ENCODE peak calls at places on chromosomes 6 and 20, in ten cellular contexts. T is A549; V is cardiac muscle cell; G is Peyer's patch; Q is mammary epithelial cell; R is left ventricle myocardium inferior; X is effector memory CD4-positive, alpha-beta T cell; P is keratinocyte; I is pancreas; E is fibroblast of lung. N is an unnamed sample.

GRCh38 chr20:8375898-8376297 is 243.8 kb downstream of the PLCB1 start:
- DNase-seq in T (no peak), V (no peak), G (no peak), Q (no peak), R (no peak), X (no peak), P (no peak), I (no peak), E (no peak), N (no peak)

GRCh38 chr20:45109634-45110033 is 5.3 kb downstream of the WFDC5 start:
- DNase-seq in T (no peak), V (no peak), G (no peak), Q (no peak), R (no peak), X (no peak), P (no peak), I (no peak), E (no peak), N (no peak)

GRCh38 chr20:19947611-19948264 is 69.4 kb upstream of the NAA20 start:
- DNase-seq in T (no peak), V (no peak), G (no peak), Q (peak), R (no peak), X (no peak), P (no peak), I (peak), E (peak), N (no peak)

GRCh38 chr6:114063956-114064355 is 93.0 kb upstream of the HDAC2 start:
- DNase-seq in T (no peak), V (no peak), G (no peak), Q (no peak), R (no peak), X (no peak), P (no peak), I (no peak), E (no peak), N (no peak)

GRCh38 chr6:97282238-97282725 is 734 bp downstream of the MMS22L start:
- DNase-seq in T (no peak), V (peak), G (peak), Q (no peak), R (no peak), X (no peak), P (no peak), I (no peak), E (peak), N (no peak)

GRCh38 chr6:15527838-15528617 is 134.8 kb downstream of the DTNBP1 start:
- DNase-seq in T (no peak), V (no peak), G (no peak), Q (no peak), R (no peak), X (no peak), P (no peak), I (no peak), E (no peak), N (no peak)

GRCh38 chr6:154247119-154247814 is 109.3 kb downstream of the IPCEF1 start:
- DNase-seq in T (no peak), V (peak), G (peak), Q (no peak), R (no peak), X (peak), P (no peak), I (no peak), E (no peak), N (peak)

GRCh38 chr20:35776513-35777101 is 4.8 kb downstream of the PHF20 start:
- DNase-seq in T (peak), V (no peak), G (peak), Q (peak), R (peak), X (no peak), P (no peak), I (peak), E (peak), N (no peak)

GRCh38 chr6:3419624-3420272 is 37.1 kb downstream of the SLC22A23 start:
- DNase-seq in T (no peak), V (no peak), G (peak), Q (peak), R (no peak), X (no peak), P (no peak), I (no peak), E (peak), N (no peak)

GRCh38 chr6:17057322-17057721 is 44.5 kb upstream of the STMND1 start:
- DNase-seq in T (no peak), V (no peak), G (no peak), Q (peak), R (no peak), X (no peak), P (peak), I (no peak), E (no peak), N (no peak)

GRCh38 chr6:16514249-16514648 is 247.0 kb downstream of the ATXN1 start:
- DNase-seq in T (peak), V (peak), G (no peak), Q (peak), R (no peak), X (no peak), P (no peak), I (no peak), E (peak), N (peak)

GRCh38 chr20:24720957-24721356 is 228.1 kb upstream of the CST7 start:
- DNase-seq in T (no peak), V (no peak), G (no peak), Q (no peak), R (no peak), X (no peak), P (no peak), I (no peak), E (no peak), N (no peak)

GRCh38 chr6:139514819-139515218 is 140.4 kb upstream of the CITED2 start:
- DNase-seq in T (no peak), V (no peak), G (no peak), Q (no peak), R (no peak), X (no peak), P (no peak), I (no peak), E (peak), N (no peak)

GRCh38 chr6:51001399-51001798 is 182.7 kb downstream of the TFAP2B start:
- DNase-seq in T (no peak), V (no peak), G (no peak), Q (no peak), R (no peak), X (no peak), P (no peak), I (no peak), E (no peak), N (no peak)

GRCh38 chr6:33175436-33176069 is 16.7 kb downstream of the COL11A2 start:
- DNase-seq in T (no peak), V (no peak), G (no peak), Q (no peak), R (no peak), X (no peak), P (no peak), I (no peak), E (no peak), N (no peak)

GRCh38 chr20:4776079-4776630 is 54.4 kb downstream of the PRND start:
- DNase-seq in T (no peak), V (no peak), G (no peak), Q (no peak), R (no peak), X (no peak), P (no peak), I (no peak), E (no peak), N (no peak)

GRCh38 chr6:27672113-27672799 is 199.4 kb upstream of the ZNF184 start:
- DNase-seq in T (peak), V (peak), G (no peak), Q (peak), R (no peak), X (no peak), P (peak), I (no peak), E (peak), N (peak)

GRCh38 chr6:27791182-27791939 is 120.8 kb downstream of the OR2B2 start:
- DNase-seq in T (peak), V (peak), G (peak), Q (peak), R (peak), X (no peak), P (no peak), I (peak), E (peak), N (no peak)

GRCh38 chr6:144063246-144063743 is 32.1 kb downstream of the SF3B5 start:
- DNase-seq in T (no peak), V (no peak), G (no peak), Q (no peak), R (no peak), X (peak), P (no peak), I (no peak), E (no peak), N (no peak)

GRCh38 chr6:109332748-109333147 is 49.5 kb downstream of the CD164 start:
- DNase-seq in T (peak), V (no peak), G (peak), Q (no peak), R (no peak), X (no peak), P (no peak), I (no peak), E (no peak), N (no peak)

GRCh38 chr6:72941751-72942150 is 283.5 kb downstream of the KHDC1L start:
- DNase-seq in T (no peak), V (no peak), G (no peak), Q (no peak), R (no peak), X (no peak), P (no peak), I (no peak), E (no peak), N (no peak)

GRCh38 chr20:50758992-50759391 is 27.6 kb downstream of the PARD6B start:
- DNase-seq in T (no peak), V (no peak), G (no peak), Q (no peak), R (no peak), X (no peak), P (no peak), I (no peak), E (no peak), N (no peak)

GRCh38 chr6:85997206-85997605 is 354.5 kb upstream of the SYNCRIP start:
- DNase-seq in T (no peak), V (no peak), G (no peak), Q (no peak), R (no peak), X (no peak), P (no peak), I (no peak), E (no peak), N (no peak)

GRCh38 chr6:53746442-53747103 is 48.2 kb upstream of the LRRC1 start:
- DNase-seq in T (no peak), V (no peak), G (no peak), Q (peak), R (no peak), X (no peak), P (no peak), I (no peak), E (no peak), N (no peak)

GRCh38 chr6:166657531-166657930 is 30.5 kb upstream of the RPS6KA2 start:
- DNase-seq in T (no peak), V (no peak), G (no peak), Q (no peak), R (no peak), X (no peak), P (no peak), I (no peak), E (no peak), N (no peak)

GRCh38 chr6:50816115-50816675 is 2.5 kb upstream of the TFAP2B start:
- DNase-seq in T (peak), V (peak), G (peak), Q (peak), R (peak), X (peak), P (peak), I (peak), E (peak), N (no peak)

GRCh38 chr20:58231678-58232077 is 3.2 kb upstream of the ANKRD60 start:
- DNase-seq in T (peak), V (peak), G (no peak), Q (no peak), R (no peak), X (no peak), P (no peak), I (no peak), E (peak), N (no peak)

GRCh38 chr6:37007340-37008043 is 2.0 kb downstream of the FGD2 start:
- DNase-seq in T (no peak), V (no peak), G (peak), Q (no peak), R (no peak), X (no peak), P (no peak), I (no peak), E (no peak), N (no peak)

GRCh38 chr6:151661928-151662327 is 145.6 kb upstream of the ESR1 start:
- DNase-seq in T (no peak), V (no peak), G (no peak), Q (no peak), R (no peak), X (no peak), P (no peak), I (no peak), E (no peak), N (no peak)

GRCh38 chr6:131636880-131637792 is at the start of gene ENPP3:
- DNase-seq in T (no peak), V (no peak), G (no peak), Q (no peak), R (no peak), X (no peak), P (no peak), I (no peak), E (peak), N (no peak)

GRCh38 chr20:41425180-41425884 is 58.7 kb upstream of the EMILIN3 start:
- DNase-seq in T (no peak), V (no peak), G (no peak), Q (no peak), R (no peak), X (no peak), P (no peak), I (no peak), E (peak), N (no peak)
- H3K27ac ChIP-seq in T (no peak), V (no peak), G (no peak), Q (no peak), R (peak), X (no peak), P (no peak), I (peak), E (no peak), N (no peak)

DNA sequence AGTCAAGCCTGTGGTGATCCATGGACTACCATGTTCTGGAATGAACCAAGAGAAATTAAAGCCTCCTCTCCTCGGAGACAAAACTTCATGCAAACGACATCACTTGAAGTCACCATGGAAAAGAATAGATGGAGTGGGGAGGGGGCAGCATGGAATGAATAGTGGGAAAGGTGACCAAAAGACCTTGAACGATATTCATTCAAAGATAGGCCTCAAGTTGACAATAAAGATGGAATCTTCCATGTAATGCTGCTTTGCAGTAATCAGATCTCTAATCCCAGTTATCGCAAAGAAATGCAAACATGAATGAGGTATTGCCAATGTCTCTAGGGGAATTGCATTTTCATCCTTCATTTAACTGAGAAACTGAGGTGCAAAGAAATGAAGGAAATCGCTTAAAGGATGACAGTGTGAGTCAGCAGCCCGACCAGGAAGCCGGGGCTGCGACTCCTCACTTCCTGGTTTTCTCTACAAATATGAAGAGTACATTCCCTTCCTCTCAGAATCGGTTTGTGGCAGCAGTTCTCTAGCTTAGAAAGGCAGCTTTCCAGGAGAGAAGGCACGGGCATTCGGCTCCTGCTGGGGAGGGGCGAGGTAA is 65.6 kb upstream of the RREB1 start:
- DNase-seq in T (no peak), V (no peak), G (peak), Q (no peak), R (no peak), X (no peak), P (no peak), I (no peak), E (no peak), N (no peak)
- H3K4me3 ChIP-seq in T (no peak), V (no peak), G (no peak), Q (no peak), R (no peak), X (no peak), P (no peak), I (no peak), E (no peak), N (no peak)

DNA sequence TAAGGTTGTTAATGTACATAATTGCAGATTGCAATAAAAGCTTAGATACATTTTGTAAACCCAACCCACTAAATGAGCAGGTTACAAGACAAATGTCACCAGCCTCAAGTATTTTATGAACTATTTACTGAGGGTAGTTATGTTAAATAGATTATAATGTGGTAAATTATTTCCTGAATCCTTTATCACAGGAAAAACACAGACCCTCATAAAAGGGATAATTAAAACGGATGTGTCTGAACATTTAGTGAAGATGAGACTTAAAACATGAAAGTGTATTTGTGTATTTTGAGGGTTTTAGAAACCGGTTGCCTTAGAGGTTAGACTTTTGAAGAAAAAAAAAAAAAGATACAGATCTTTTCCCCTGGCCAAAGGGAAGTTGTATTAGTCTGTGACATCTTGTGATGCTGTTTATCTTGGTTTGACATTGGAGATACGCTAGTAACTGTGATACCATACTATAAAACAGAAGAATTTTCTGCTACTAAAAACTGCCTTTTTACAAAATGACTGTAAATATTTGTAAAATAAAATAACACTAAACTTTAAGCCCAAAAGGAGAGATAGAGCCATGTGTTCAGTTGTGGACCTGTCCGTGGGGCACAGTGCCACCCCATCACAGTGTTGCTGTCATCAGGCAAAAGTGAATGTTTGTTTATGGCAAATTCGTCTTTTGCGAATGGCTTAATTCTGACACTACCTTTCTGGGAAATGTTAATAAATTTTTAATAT is 9.7 kb downstream of the DYNLT1 start:
- DNase-seq in T (no peak), V (no peak), G (no peak), Q (no peak), R (no peak), X (no peak), P (no peak), I (no peak), E (no peak), N (no peak)
- H3K27ac ChIP-seq in T (no peak), V (peak), G (no peak), Q (no peak), R (no peak), X (peak), P (no peak), I (no peak), E (no peak), N (peak)

GRCh38 chr6:20740727-20741126 is 206.5 kb downstream of the CDKAL1 start:
- DNase-seq in T (no peak), V (no peak), G (no peak), Q (no peak), R (no peak), X (no peak), P (no peak), I (no peak), E (no peak), N (no peak)
- H3K4me3 ChIP-seq in T (no peak), V (no peak), G (no peak), Q (no peak), R (no peak), X (no peak), P (no peak), I (no peak), E (no peak), N (no peak)